ENCODE peak calls at places on chromosomes 5 and 9, in ten cellular contexts. E, M, L, K, S, I, V, A, Y and N are unnamed samples.

GRCh38 chr5:113447651-113448050 is 12.9 kb upstream of the TSSK1B start:
- DNase-seq in A (no peak), I (no peak), K (peak; percentile 45), Y (no peak), V (peak; percentile 8), M (peak; percentile 19), S (no peak), L (no peak), E (no peak), N (peak; percentile 33)

GRCh38 chr5:132003170-132003744 is 8.2 kb downstream of the ACSL6 start:
- DNase-seq in I (peak; percentile 92), V (no peak), S (no peak), E (no peak), A (no peak), K (no peak), Y (no peak), L (no peak), M (no peak), N (no peak)

GRCh38 chr9:118162711-118163110 is 458.5 kb downstream of the TLR4 start:
- DNase-seq in V (no peak), M (no peak), L (no peak), A (no peak), I (no peak), Y (no peak), K (no peak), S (no peak), E (no peak), N (no peak)

GRCh38 chr5:140926903-140927573 is 939 bp downstream of the PCDHAC1 start:
- DNase-seq in V (no peak), K (peak; percentile 15), A (no peak), S (no peak), Y (no peak), L (no peak), I (peak; percentile 84), M (peak; percentile 7), E (no peak), N (peak; percentile 77)

GRCh38 chr9:115144706-115145105 is 26.7 kb upstream of the TNC start:
- DNase-seq in S (no peak), I (no peak), E (no peak), Y (no peak), L (no peak), K (no peak), M (peak; percentile 39), V (no peak), A (no peak), N (peak; percentile 42)

GRCh38 chr5:170444969-170445505 is 55.9 kb upstream of the KCNMB1 start:
- DNase-seq in L (peak; percentile 62), V (no peak), M (no peak), K (no peak), E (no peak), Y (no peak), A (no peak), S (no peak), I (no peak), N (no peak)

GRCh38 chr9:115590016-115590415 is 472.1 kb upstream of the TNC start:
- DNase-seq in V (no peak), E (no peak), L (no peak), Y (peak; percentile 88), K (peak; percentile 4), I (no peak), S (no peak), M (peak; percentile 90), A (no peak), N (no peak)

GRCh38 chr9:105647595-105648349 is 14.5 kb upstream of the TAL2 start:
- DNase-seq in L (no peak), E (no peak), K (no peak), A (no peak), M (no peak), S (no peak), V (no peak), Y (no peak), I (peak; percentile 78), N (peak; percentile 35)

GRCh38 chr5:143606043-143606752 is 202.7 kb upstream of the NR3C1 start:
- DNase-seq in E (no peak), A (no peak), M (peak; percentile 41), L (no peak), Y (no peak), I (no peak), K (no peak), V (no peak), S (no peak), N (no peak)

GRCh38 chr9:117414906-117415583 is at the start of gene ASTN2:
- DNase-seq in E (peak; percentile 42), V (no peak), M (no peak), K (peak; percentile 8), A (no peak), L (no peak), S (no peak), Y (no peak), I (peak; percentile 80), N (peak; percentile 70)

GRCh38 chr5:80632700-80633099 is 21.8 kb upstream of the MSH3 start:
- DNase-seq in S (no peak), M (no peak), E (no peak), I (no peak), K (no peak), Y (no peak), L (no peak), V (no peak), A (no peak), N (no peak)

GRCh38 chr5:135881244-135881643 is 14.4 kb downstream of the IL9 start:
- DNase-seq in Y (no peak), A (no peak), S (no peak), I (no peak), V (no peak), L (no peak), M (no peak), K (no peak), E (no peak), N (no peak)

GRCh38 chr9:134778841-134779411 is 101.7 kb upstream of the FCN2 start:
- DNase-seq in L (no peak), V (peak; percentile 42), K (peak; percentile 47), I (peak; percentile 93), Y (no peak), M (peak; percentile 23), E (no peak), S (no peak), A (peak; percentile 50), N (peak; percentile 95)

GRCh38 chr5:51997908-51998307 is 614.7 kb downstream of the ISL1 start:
- DNase-seq in Y (no peak), L (no peak), E (peak; percentile 35), M (no peak), V (no peak), A (no peak), S (peak; percentile 95), I (no peak), K (no peak), N (peak; percentile 99)

GRCh38 chr9:107394264-107394663 is 95.3 kb downstream of the KLF4 start:
- DNase-seq in S (no peak), I (no peak), V (no peak), L (no peak), A (no peak), E (no peak), M (no peak), Y (no peak), K (no peak), N (no peak)